ENCODE peak calls at places on chromosomes 13 and 19, in seven cellular contexts. A is keratinocyte, F is fibroblast of the aortic adventitia, E is Peyer's patch, S is AG04450, T is left lung, B is fibroblast of pulmonary artery. Q is an unnamed sample.

GRCh38 chr19:35495107-35496064 is 5.1 kb upstream of the KRTDAP start:
- DNase-seq in B (peak; percentile 70), A (no peak), T (peak; percentile 94), E (peak; percentile 55), F (peak; percentile 63), S (peak; percentile 10), Q (peak; percentile 63)

GRCh38 chr19:41530761-41531301 is 45.1 kb upstream of the CEACAM21 start:
- DNase-seq in B (peak; percentile 31), E (no peak), A (no peak), T (no peak), F (no peak), S (no peak), Q (no peak)

GRCh38 chr13:100214886-100215285 is 126.0 kb downstream of the PCCA start:
- DNase-seq in F (peak; percentile 78), T (no peak), A (no peak), B (peak; percentile 84), E (no peak), S (peak; percentile 72), Q (peak; percentile 39)

GRCh38 chr13:98372886-98373285 is 195.8 kb upstream of the RNF113B start:
- DNase-seq in A (no peak), S (peak; percentile 20), F (peak; percentile 28), E (no peak), T (no peak), B (peak; percentile 59), Q (peak; percentile 69)

GRCh38 chr13:95644611-95645052 is at the start of gene DZIP1:
- DNase-seq in B (peak; percentile 88), F (peak; percentile 85), E (no peak), A (no peak), S (peak; percentile 64), T (peak; percentile 83), Q (peak; percentile 89)

GRCh38 chr19:1646149-1646930 is 6.1 kb downstream of the TCF3 start:
- DNase-seq in A (no peak), B (no peak), T (peak; percentile 63), S (no peak), E (no peak), F (no peak), Q (no peak)

GRCh38 chr13:29918845-29919244 is 68.4 kb upstream of the UBL3 start:
- DNase-seq in F (peak; percentile 86), B (peak; percentile 75), T (no peak), E (no peak), A (no peak), S (no peak), Q (peak; percentile 58)

GRCh38 chr19:28067882-28068281 is 1145.1 kb downstream of the UQCRFS1 start:
- DNase-seq in T (no peak), A (no peak), S (no peak), E (no peak), B (no peak), F (no peak), Q (no peak)

GRCh38 chr19:33408538-33408937 is 35.0 kb downstream of the CEBPG start:
- DNase-seq in E (no peak), A (no peak), B (no peak), F (no peak), T (peak; percentile 22), S (no peak), Q (no peak)

GRCh38 chr13:59584902-59585670 is 578.6 kb downstream of the DIAPH3 start:
- DNase-seq in B (no peak), F (no peak), E (no peak), A (no peak), T (no peak), S (no peak), Q (no peak)

GRCh38 chr19:58154679-58155648 is 4.4 kb upstream of the ZNF329 start:
- DNase-seq in F (peak; percentile 92), T (peak; percentile 99), E (peak; percentile 90), S (peak; percentile 78), A (peak; percentile 41), B (peak; percentile 96), Q (peak; percentile 93)

GRCh38 chr13:34076319-34076718 is 258.4 kb downstream of the RFC3 start:
- DNase-seq in S (no peak), E (no peak), F (peak; percentile 58), B (no peak), A (no peak), T (no peak), Q (no peak)

GRCh38 chr13:23824355-23824754 is 64.8 kb downstream of the MIPEP start:
- DNase-seq in E (no peak), B (no peak), F (no peak), S (no peak), T (no peak), A (no peak), Q (peak; percentile 16)
- H3K4me3 ChIP-seq in E (no peak overlapping the region), B (no peak overlapping the region), F (no peak overlapping the region), S (no peak overlapping the region), T (no peak overlapping the region), A (no peak overlapping the region), Q (no peak overlapping the region)

DNA sequence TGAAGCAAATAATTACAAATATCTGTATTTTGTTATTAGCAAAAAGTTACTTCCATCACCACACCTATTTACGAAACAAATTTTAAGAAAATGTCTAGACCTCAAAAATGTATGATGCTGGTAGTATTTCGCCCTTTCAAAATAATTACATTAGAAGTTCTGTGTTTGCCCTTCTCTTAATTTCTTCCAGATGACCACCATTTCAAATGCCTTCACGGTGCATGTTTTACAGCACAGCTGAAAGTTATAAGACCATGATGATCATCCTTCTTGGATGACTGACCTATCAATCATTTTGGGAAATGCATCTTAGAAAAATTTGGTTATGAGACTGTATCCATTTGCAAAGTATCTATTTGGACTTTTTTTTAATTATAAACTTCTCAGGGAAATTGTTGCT is 390.8 kb downstream of the SLITRK6 start:
- DNase-seq in S (no peak), A (no peak), E (no peak), B (no peak), T (no peak), F (no peak), Q (no peak)
- TF ChIP-seq CTCF in S (no peak), A (no peak), E (no peak), B (no peak), T (no peak), F (no peak), Q (no peak)

DNA sequence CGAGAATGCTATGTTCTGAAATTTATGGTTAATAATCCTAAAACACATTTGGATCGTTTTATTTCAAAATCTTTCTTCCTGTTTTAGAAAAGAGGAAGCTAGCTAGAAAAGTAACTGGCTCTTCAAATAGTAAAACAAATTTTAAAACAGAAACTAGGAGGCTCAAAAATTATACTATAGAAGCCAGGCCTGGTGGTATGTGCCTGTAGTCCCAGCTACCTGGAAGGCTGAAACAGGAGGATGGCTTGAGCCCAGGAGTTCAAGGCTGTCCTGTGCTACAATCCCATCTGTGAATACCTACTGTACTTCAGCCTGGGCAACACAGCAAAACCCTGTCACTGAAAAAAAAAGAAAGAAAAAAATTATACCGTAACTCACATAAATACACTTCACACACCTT is 57.9 kb downstream of the ELF1 start:
- DNase-seq in A (no peak), S (no peak), B (no peak), F (no peak), T (no peak), E (no peak), Q (no peak)
- H3K4me3 ChIP-seq in A (no peak overlapping the region), S (no peak overlapping the region), B (no peak overlapping the region), F (no peak overlapping the region), T (peak overlapping the region; percentile 4), E (no peak overlapping the region), Q (no peak overlapping the region)

DNA sequence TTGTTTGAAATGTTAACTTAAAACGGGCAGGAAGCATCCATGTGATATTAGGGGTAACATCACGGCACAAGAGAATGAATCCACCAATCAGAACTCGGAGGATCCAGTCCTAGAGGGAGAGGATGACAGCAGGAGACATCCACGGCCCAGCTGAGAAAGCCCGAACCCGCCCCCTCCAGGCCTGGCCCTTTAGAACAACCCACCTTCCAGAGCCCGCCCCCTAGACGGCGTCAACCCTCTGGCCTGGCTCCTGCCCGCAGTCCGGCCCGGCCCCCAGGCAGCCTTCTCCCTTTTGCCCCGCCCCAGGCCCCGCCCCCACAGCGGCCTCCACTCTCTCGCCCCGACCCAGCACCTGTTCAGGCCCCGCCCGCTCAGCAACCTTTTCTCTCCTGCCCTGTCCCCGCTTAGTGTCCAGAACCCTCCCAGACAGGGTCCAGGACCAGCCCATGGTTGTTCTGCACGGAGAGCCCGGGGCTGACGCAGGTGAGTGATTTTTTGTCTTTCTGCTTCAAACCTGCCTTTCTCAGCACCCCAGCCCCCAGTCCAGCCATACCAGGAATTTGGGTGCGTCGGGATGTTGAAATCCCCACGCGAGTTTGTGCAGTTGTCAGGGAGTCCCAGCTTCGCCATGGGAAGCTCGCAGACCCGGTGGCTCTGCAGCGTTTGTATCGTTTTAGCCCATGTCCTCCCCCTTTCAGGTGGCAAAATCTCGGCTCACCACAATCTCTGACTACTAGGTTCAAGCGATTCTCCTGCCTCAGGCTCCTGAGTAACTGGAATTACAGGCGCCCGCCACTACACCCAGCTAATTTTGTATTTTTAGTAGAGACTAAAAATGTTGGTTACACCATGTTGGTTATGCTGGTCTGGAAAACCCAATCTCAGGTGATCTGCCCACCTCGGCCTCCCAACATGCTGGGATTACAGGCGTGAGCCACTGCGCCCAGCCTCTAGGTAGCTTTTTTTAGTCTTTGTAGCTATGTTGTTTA is 16.1 kb downstream of the ZNF816 start:
- DNase-seq in B (no peak), A (no peak), F (no peak), E (no peak), T (peak; percentile 80), S (no peak), Q (peak; percentile 40)
- TF ChIP-seq CTCF in B (no peak), A (no peak), F (no peak), E (no peak), T (no peak), S (no peak), Q (no peak)

GRCh38 chr19:50501186-50501567 is 9.8 kb downstream of the JOSD2 start:
- DNase-seq in A (no peak), F (no peak), E (no peak), B (no peak), S (no peak), T (peak; percentile 73), Q (no peak)
- H3K4me3 ChIP-seq in A (no peak overlapping the region), F (no peak overlapping the region), E (no peak overlapping the region), B (no peak overlapping the region), S (no peak overlapping the region), T (no peak overlapping the region), Q (no peak overlapping the region)

GRCh38 chr13:26037302-26037701 is 14.5 kb downstream of the SHISA2 start:
- DNase-seq in A (no peak), T (no peak), F (no peak), E (no peak), B (no peak), S (no peak), Q (no peak)
- TF ChIP-seq CTCF in A (peak; percentile 57), T (peak; percentile 25), F (peak; percentile 31), E (no peak), B (peak; percentile 43), S (peak; percentile 41), Q (peak; percentile 8)

Q was measured in fibroblast of villous mesenchyme.